ENCODE peak calls at places on chromosomes 11 and 22, in four cellular contexts. One of them, this sample, is unnamed.
A peak's percentile ranks its signal among the peaks of the same experiment; 100 is the strongest.

GRCh38 chr11:110689306-110689705 is 22.9 kb downstream of the ARHGAP20 start:
- DNase-seq in HL-60: no peak
- DNase-seq in HepG2: no peak
- DNase-seq in adrenal gland: no peak
- DNase-seq in this sample: no peak

GRCh38 chr11:116219171-116219635 is 553.6 kb downstream of the BUD13 start:
- DNase-seq in HL-60: no peak
- DNase-seq in HepG2: no peak
- DNase-seq in adrenal gland: no peak
- DNase-seq in this sample: no peak

GRCh38 chr11:130606781-130607511 is 158.5 kb downstream of the ADAMTS15 start:
- DNase-seq in HL-60: no peak
- DNase-seq in HepG2: no peak
- DNase-seq in adrenal gland: no peak
- DNase-seq in this sample: no peak

GRCh38 chr11:111978028-111978771 is 41.1 kb downstream of the DIXDC1 start:
- DNase-seq in HL-60: no peak
- DNase-seq in HepG2: no peak
- DNase-seq in adrenal gland: peak; percentile 81
- DNase-seq in this sample: peak; percentile 83

GRCh38 chr11:62124186-62125113 is 639 bp downstream of the INCENP start:
- DNase-seq in HL-60: peak; percentile 11
- DNase-seq in HepG2: peak; percentile 37
- DNase-seq in adrenal gland: peak; percentile 37
- DNase-seq in this sample: peak; percentile 17

GRCh38 chr22:50548913-50549790 is 3.5 kb downstream of the KLHDC7B start:
- DNase-seq in HL-60: no peak
- DNase-seq in HepG2: no peak
- DNase-seq in adrenal gland: no peak
- DNase-seq in this sample: no peak

GRCh38 chr11:12386745-12387144 is 9.4 kb downstream of the PARVA start:
- DNase-seq in HL-60: no peak
- DNase-seq in HepG2: peak; percentile 85
- DNase-seq in adrenal gland: no peak
- DNase-seq in this sample: no peak

GRCh38 chr11:117825538-117826359 is 1.2 kb upstream of the FXYD2 start:
- DNase-seq in HL-60: no peak
- DNase-seq in HepG2: no peak
- DNase-seq in adrenal gland: no peak
- DNase-seq in this sample: no peak

GRCh38 chr11:134841411-134841810 is 429.4 kb upstream of the B3GAT1 start:
- DNase-seq in HL-60: no peak
- DNase-seq in HepG2: no peak
- DNase-seq in adrenal gland: no peak
- DNase-seq in this sample: no peak

GRCh38 chr11:128716661-128717210 is 22.9 kb downstream of the FLI1 start:
- DNase-seq in HL-60: peak; percentile 53
- DNase-seq in HepG2: no peak
- DNase-seq in adrenal gland: no peak
- DNase-seq in this sample: peak; percentile 56

GRCh38 chr22:28017859-28018258 is 98.8 kb upstream of the PITPNB start:
- DNase-seq in HL-60: no peak
- DNase-seq in HepG2: no peak
- DNase-seq in adrenal gland: no peak
- DNase-seq in this sample: no peak

GRCh38 chr22:42644422-42645340 is 4.3 kb upstream of the ATP5MGL start:
- DNase-seq in HL-60: peak; percentile 10
- DNase-seq in HepG2: no peak
- DNase-seq in adrenal gland: peak; percentile 77
- DNase-seq in this sample: peak; percentile 62

GRCh38 chr11:115869780-115870431 is 365.7 kb upstream of the CADM1 start:
- DNase-seq in HL-60: peak; percentile 7
- DNase-seq in HepG2: peak; percentile 13
- DNase-seq in adrenal gland: peak; percentile 10
- DNase-seq in this sample: peak; percentile 3

GRCh38 chr11:8832571-8833260 is 78.3 kb upstream of the AKIP1 start:
- DNase-seq in HL-60: no peak
- DNase-seq in HepG2: no peak
- DNase-seq in adrenal gland: no peak
- DNase-seq in this sample: peak; percentile 60

GRCh38 chr11:130121430-130121978 is 38.1 kb upstream of the ST14 start:
- DNase-seq in HL-60: no peak
- DNase-seq in HepG2: no peak
- DNase-seq in adrenal gland: no peak
- DNase-seq in this sample: peak; percentile 58

GRCh38 chr22:46590334-46590733 is 29.9 kb upstream of the GRAMD4 start:
- DNase-seq in HL-60: no peak
- DNase-seq in HepG2: no peak
- DNase-seq in adrenal gland: peak; percentile 58
- DNase-seq in this sample: no peak

GRCh38 chr11:121721448-121721847 is 268.7 kb upstream of the SORL1-AS1 start:
- DNase-seq in HL-60: no peak
- DNase-seq in HepG2: no peak
- DNase-seq in adrenal gland: no peak
- DNase-seq in this sample: no peak

GRCh38 chr11:121727942-121728341 is 275.2 kb upstream of the SORL1-AS1 start:
- DNase-seq in HL-60: no peak
- DNase-seq in HepG2: no peak
- DNase-seq in adrenal gland: no peak
- DNase-seq in this sample: no peak

GRCh38 chr11:121723261-121723741 is 270.5 kb upstream of the SORL1-AS1 start:
- DNase-seq in HL-60: no peak
- DNase-seq in HepG2: no peak
- DNase-seq in adrenal gland: no peak
- DNase-seq in this sample: peak; percentile 74

GRCh38 chr11:121721961-121722360 is 269.2 kb upstream of the SORL1-AS1 start:
- DNase-seq in HL-60: no peak
- DNase-seq in HepG2: no peak
- DNase-seq in adrenal gland: no peak
- DNase-seq in this sample: no peak

DNA sequence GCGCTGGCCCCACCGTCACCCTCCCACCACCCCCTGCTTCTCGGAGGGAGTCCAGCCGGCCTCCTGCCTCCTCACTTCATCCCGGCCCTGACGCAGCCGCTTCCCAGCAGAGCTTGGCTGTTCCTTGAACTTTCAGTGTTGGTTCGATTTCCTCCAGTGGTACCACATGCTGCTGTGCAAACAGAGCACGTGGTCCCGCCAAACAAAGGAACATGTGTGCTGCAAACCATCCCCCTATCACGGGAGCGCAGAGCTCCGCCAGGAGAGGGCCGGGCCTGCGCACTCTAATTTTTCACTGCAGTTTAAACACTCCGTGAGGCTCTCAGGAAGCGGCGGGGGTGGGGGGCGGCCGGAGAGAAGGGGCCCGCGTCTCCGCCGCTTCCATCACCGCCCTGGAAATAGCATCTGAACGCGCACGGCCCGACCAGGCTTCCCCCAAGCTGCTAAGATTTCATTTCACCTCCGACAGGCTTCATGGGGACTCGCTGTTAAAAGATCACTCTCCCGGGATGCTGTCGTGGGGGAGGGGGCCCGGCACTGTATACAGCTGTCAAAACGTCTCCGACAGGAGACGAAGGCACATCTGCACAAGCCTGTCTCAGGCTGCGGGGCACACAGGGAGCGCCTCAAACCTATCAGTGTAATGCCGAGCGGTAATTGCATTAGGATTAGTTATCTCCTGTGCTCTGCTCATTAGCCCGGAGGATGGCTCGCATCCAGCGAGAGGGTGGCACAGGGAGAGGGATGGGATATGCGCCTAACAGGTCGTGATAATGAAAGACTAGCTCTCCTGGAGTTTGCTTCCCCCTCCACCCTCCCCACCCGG is 269.9 kb upstream of the SORL1-AS1 start:
- DNase-seq in HL-60: no peak
- DNase-seq in HepG2: peak; percentile 87
- DNase-seq in adrenal gland: peak; percentile 62
- DNase-seq in this sample: peak; percentile 97
- H3K4me3 ChIP-seq in HL-60: no peak overlapping the region
- H3K4me3 ChIP-seq in HepG2: no peak overlapping the region
- H3K4me3 ChIP-seq in adrenal gland: peak overlapping the region; percentile 45
- H3K4me3 ChIP-seq in this sample: peak overlapping the region; percentile 56

GRCh38 chr22:49502126-49502826 is 325.4 kb downstream of the BRD1 start:
- DNase-seq in HL-60: no peak
- DNase-seq in HepG2: peak; percentile 19
- DNase-seq in adrenal gland: no peak
- DNase-seq in this sample: no peak
- H3K4me3 ChIP-seq in HL-60: no peak overlapping the region
- H3K4me3 ChIP-seq in HepG2: no peak overlapping the region
- H3K4me3 ChIP-seq in adrenal gland: no peak overlapping the region
- H3K4me3 ChIP-seq in this sample: no peak overlapping the region

DNA sequence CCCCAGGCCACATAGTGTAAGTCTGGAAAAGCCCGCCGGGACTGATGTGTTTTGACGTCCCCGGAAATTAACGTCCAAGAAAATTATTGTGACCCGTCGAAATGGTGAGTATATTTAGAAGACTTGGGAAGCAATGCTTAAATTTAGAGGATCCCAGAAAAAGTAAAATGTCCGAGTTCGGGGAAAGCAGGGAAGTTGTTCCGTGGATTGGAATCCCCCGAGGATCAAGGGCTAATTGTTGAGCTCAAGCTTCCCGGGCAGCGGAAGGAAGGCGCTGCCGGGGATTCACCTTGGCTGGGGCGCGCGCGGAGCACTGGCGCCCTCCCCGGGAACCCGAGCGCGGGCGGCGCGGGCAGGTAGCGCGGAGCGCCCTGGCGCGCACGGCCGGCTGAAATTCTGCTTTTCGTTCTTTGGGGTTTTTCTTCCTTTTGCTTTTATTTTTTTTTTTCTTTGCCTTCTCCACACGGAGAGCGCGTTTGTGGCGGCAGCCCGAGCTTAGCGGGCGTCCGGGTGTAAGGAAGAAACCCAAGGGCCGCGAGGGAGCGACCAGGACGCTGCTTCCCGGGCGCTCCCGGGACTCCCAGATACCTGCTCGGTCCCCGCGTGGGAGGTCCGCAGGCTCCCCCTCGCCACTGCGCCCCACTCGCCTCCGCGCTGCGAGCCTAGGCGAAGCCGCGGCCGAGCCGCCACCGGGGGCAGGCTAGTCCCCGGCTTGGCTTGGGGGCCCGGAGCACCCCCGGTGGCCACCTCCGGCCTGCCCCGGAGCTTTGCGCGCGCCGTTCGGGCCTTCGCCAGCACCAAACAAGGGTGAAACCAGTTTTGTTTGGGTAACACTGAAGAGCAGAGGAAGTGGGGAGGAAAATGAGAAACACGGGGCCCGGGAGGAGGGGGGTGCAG is 4.7 kb upstream of the IGF2 start:
- DNase-seq in HL-60: no peak
- DNase-seq in HepG2: no peak
- DNase-seq in adrenal gland: no peak
- DNase-seq in this sample: no peak
- H3K4me3 ChIP-seq in HL-60: no peak overlapping the region
- H3K4me3 ChIP-seq in HepG2: peak overlapping the region; percentile 40
- H3K4me3 ChIP-seq in adrenal gland: no peak overlapping the region
- H3K4me3 ChIP-seq in this sample: no peak overlapping the region

DNA sequence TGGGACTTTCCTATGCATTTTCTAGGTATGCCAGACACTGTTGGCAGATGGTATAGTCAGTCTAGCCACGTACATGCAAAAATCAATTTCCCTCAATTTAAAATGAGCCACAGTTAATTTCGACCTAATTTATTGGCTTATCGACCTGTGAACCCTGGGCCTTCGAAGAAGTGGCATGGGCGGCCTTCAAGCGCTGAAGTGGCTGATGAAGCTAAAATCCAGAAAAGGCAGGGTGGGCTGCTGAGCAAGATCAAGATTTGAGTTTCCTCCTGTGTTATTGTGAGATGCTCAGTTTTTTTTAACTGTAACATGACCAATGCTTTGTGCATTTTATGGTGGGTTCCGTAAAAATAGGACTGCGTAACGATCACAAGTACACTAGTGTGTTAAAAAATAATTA is 5.8 kb upstream of the SORL1-AS1 start:
- DNase-seq in HL-60: no peak
- DNase-seq in HepG2: no peak
- DNase-seq in adrenal gland: no peak
- DNase-seq in this sample: no peak
- H3K4me3 ChIP-seq in HL-60: no peak overlapping the region
- H3K4me3 ChIP-seq in HepG2: no peak overlapping the region
- H3K4me3 ChIP-seq in adrenal gland: no peak overlapping the region
- H3K4me3 ChIP-seq in this sample: no peak overlapping the region